ENCODE peak calls at places on chromosomes 12 and 14, in six cellular contexts. One of them, this sample, is unnamed.

GRCh38 chr14:84361476-84361875 is 1168.5 kb upstream of the FLRT2 start:
- DNase-seq in HCT116: no peak
- DNase-seq in A549: no peak
- DNase-seq in H1: no peak
- DNase-seq in K562: no peak
- DNase-seq in WTC11: no peak
- DNase-seq in this sample: no peak

GRCh38 chr12:54601841-54602240 is 13.4 kb upstream of the PPP1R1A start:
- DNase-seq in HCT116: no peak
- DNase-seq in A549: no peak
- DNase-seq in H1: no peak
- DNase-seq in K562: no peak
- DNase-seq in WTC11: no peak
- DNase-seq in this sample: no peak

GRCh38 chr12:14982986-14983385 is 10.1 kb downstream of the PDE6H start:
- DNase-seq in HCT116: no peak
- DNase-seq in A549: no peak
- DNase-seq in H1: no peak
- DNase-seq in K562: no peak
- DNase-seq in WTC11: no peak
- DNase-seq in this sample: no peak

GRCh38 chr12:57370696-57371095 is 60.1 kb downstream of the R3HDM2 start:
- DNase-seq in HCT116: no peak
- DNase-seq in A549: no peak
- DNase-seq in H1: no peak
- DNase-seq in K562: no peak
- DNase-seq in WTC11: no peak
- DNase-seq in this sample: no peak

GRCh38 chr12:33267641-33268040 is 172.0 kb downstream of the SYT10 start:
- DNase-seq in HCT116: no peak
- DNase-seq in A549: no peak
- DNase-seq in H1: no peak
- DNase-seq in K562: no peak
- DNase-seq in WTC11: no peak
- DNase-seq in this sample: no peak

GRCh38 chr14:66444271-66444987 is 41.7 kb upstream of the CCDC196 start:
- DNase-seq in HCT116: no peak
- DNase-seq in A549: no peak
- DNase-seq in H1: no peak
- DNase-seq in K562: no peak
- DNase-seq in WTC11: no peak
- DNase-seq in this sample: no peak

GRCh38 chr12:32870716-32871115 is 25.9 kb downstream of the PKP2 start:
- DNase-seq in HCT116: no peak
- DNase-seq in A549: no peak
- DNase-seq in H1: no peak
- DNase-seq in K562: no peak
- DNase-seq in WTC11: no peak
- DNase-seq in this sample: no peak

GRCh38 chr12:122029620-122030426 is 8.1 kb downstream of the BCL7A start:
- DNase-seq in HCT116: no peak
- DNase-seq in A549: no peak
- DNase-seq in H1: no peak
- DNase-seq in K562: peak; percentile 35
- DNase-seq in WTC11: no peak
- DNase-seq in this sample: no peak

GRCh38 chr12:53971686-53972085 is 1.2 kb upstream of the HOXC11 start:
- DNase-seq in HCT116: no peak
- DNase-seq in A549: no peak
- DNase-seq in H1: no peak
- DNase-seq in K562: no peak
- DNase-seq in WTC11: no peak
- DNase-seq in this sample: no peak

GRCh38 chr14:69910871-69911270 is 31.7 kb downstream of the SMOC1 start:
- DNase-seq in HCT116: no peak
- DNase-seq in A549: no peak
- DNase-seq in H1: no peak
- DNase-seq in K562: no peak
- DNase-seq in WTC11: no peak
- DNase-seq in this sample: no peak

GRCh38 chr12:98780261-98780660 is 135.2 kb downstream of the APAF1 start:
- DNase-seq in HCT116: no peak
- DNase-seq in A549: no peak
- DNase-seq in H1: no peak
- DNase-seq in K562: no peak
- DNase-seq in WTC11: no peak
- DNase-seq in this sample: no peak

GRCh38 chr12:131855521-131856142 is 27.4 kb downstream of the MMP17 start:
- DNase-seq in HCT116: no peak
- DNase-seq in A549: no peak
- DNase-seq in H1: no peak
- DNase-seq in K562: peak; percentile 54
- DNase-seq in WTC11: no peak
- DNase-seq in this sample: no peak

GRCh38 chr14:32006267-32007110 is 70.6 kb upstream of the ARHGAP5 start:
- DNase-seq in HCT116: no peak
- DNase-seq in A549: peak; percentile 85
- DNase-seq in H1: no peak
- DNase-seq in K562: no peak
- DNase-seq in WTC11: no peak
- DNase-seq in this sample: no peak

GRCh38 chr14:104151028-104151385 is 12.6 kb downstream of the KIF26A start:
- DNase-seq in HCT116: no peak
- DNase-seq in A549: no peak
- DNase-seq in H1: no peak
- DNase-seq in K562: no peak
- DNase-seq in WTC11: no peak
- DNase-seq in this sample: no peak

GRCh38 chr14:104150201-104151027 is 12.0 kb downstream of the KIF26A start:
- DNase-seq in HCT116: no peak
- DNase-seq in A549: peak; percentile 40
- DNase-seq in H1: no peak
- DNase-seq in K562: peak; percentile 24
- DNase-seq in WTC11: peak; percentile 71
- DNase-seq in this sample: peak; percentile 89

GRCh38 chr14:104149278-104149595 is 10.8 kb downstream of the KIF26A start:
- DNase-seq in HCT116: no peak
- DNase-seq in A549: no peak
- DNase-seq in H1: no peak
- DNase-seq in K562: no peak
- DNase-seq in WTC11: no peak
- DNase-seq in this sample: no peak

GRCh38 chr14:104148433-104149277 is 10.3 kb downstream of the KIF26A start:
- DNase-seq in HCT116: no peak
- DNase-seq in A549: no peak
- DNase-seq in H1: peak; percentile 54
- DNase-seq in K562: no peak
- DNase-seq in WTC11: no peak
- DNase-seq in this sample: no peak

GRCh38 chr14:104149617-104150141 is 11.3 kb downstream of the KIF26A start:
- DNase-seq in HCT116: no peak
- DNase-seq in A549: peak; percentile 33
- DNase-seq in H1: peak; percentile 80
- DNase-seq in K562: no peak
- DNase-seq in WTC11: peak; percentile 75
- DNase-seq in this sample: peak; percentile 85
- TF ChIP-seq MAX in HCT116: no peak
- TF ChIP-seq MAX in A549: no peak
- TF ChIP-seq MAX in H1: no peak
- TF ChIP-seq MAX in K562: no peak
- TF ChIP-seq MAX in WTC11: no peak
- TF ChIP-seq MAX in this sample: no peak

GRCh38 chr12:45518516-45519235 is 210.8 kb upstream of the ARID2 start:
- DNase-seq in HCT116: no peak
- DNase-seq in A549: no peak
- DNase-seq in H1: no peak
- DNase-seq in K562: no peak
- DNase-seq in WTC11: no peak
- DNase-seq in this sample: peak; percentile 56

GRCh38 chr12:45517360-45517759 is 212.1 kb upstream of the ARID2 start:
- DNase-seq in HCT116: no peak
- DNase-seq in A549: no peak
- DNase-seq in H1: no peak
- DNase-seq in K562: no peak
- DNase-seq in WTC11: no peak
- DNase-seq in this sample: peak; percentile 44

DNA sequence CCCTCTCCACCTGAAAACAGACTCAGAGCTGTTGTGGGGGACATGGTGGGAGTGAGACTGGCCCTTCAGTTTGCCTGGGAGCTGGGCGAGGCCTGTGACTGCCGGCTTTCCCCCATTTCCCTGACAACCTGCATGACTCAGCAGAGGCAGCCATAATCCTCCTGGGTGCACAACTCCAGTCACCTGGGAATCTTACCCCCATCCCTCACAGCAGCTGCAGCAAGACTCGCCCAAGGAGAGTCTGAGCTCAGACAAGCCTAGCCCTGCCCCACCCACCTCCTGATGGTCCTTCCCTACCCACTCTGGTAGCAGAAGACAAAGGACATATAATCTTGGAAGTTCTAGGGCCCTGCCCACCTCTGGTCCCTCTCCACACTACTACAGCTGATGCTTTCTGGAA is 207.3 kb upstream of the ARID2 start:
- DNase-seq in HCT116: no peak
- DNase-seq in A549: no peak
- DNase-seq in H1: no peak
- DNase-seq in K562: no peak
- DNase-seq in WTC11: no peak
- DNase-seq in this sample: no peak
- TF ChIP-seq MAX in HCT116: no peak
- TF ChIP-seq MAX in A549: no peak
- TF ChIP-seq MAX in H1: no peak
- TF ChIP-seq MAX in K562: no peak
- TF ChIP-seq MAX in WTC11: no peak
- TF ChIP-seq MAX in this sample: no peak

GRCh38 chr12:6333566-6333965 is 8.3 kb downstream of the TNFRSF1A start:
- DNase-seq in HCT116: no peak
- DNase-seq in A549: no peak
- DNase-seq in H1: no peak
- DNase-seq in K562: no peak
- DNase-seq in WTC11: no peak
- DNase-seq in this sample: no peak

GRCh38 chr12:6334359-6334758 is 7.5 kb downstream of the TNFRSF1A start:
- DNase-seq in HCT116: no peak
- DNase-seq in A549: no peak
- DNase-seq in H1: no peak
- DNase-seq in K562: no peak
- DNase-seq in WTC11: no peak
- DNase-seq in this sample: no peak

GRCh38 chr12:6333029-6333428 is 8.8 kb downstream of the TNFRSF1A start:
- DNase-seq in HCT116: no peak
- DNase-seq in A549: no peak
- DNase-seq in H1: no peak
- DNase-seq in K562: no peak
- DNase-seq in WTC11: no peak
- DNase-seq in this sample: no peak

GRCh38 chr12:6330999-6331714 is 10.7 kb downstream of the TNFRSF1A start:
- DNase-seq in HCT116: no peak
- DNase-seq in A549: no peak
- DNase-seq in H1: no peak
- DNase-seq in K562: no peak
- DNase-seq in WTC11: no peak
- DNase-seq in this sample: no peak

GRCh38 chr12:6332459-6332858 is 9.4 kb downstream of the TNFRSF1A start:
- DNase-seq in HCT116: no peak
- DNase-seq in A549: peak; percentile 93
- DNase-seq in H1: no peak
- DNase-seq in K562: no peak
- DNase-seq in WTC11: no peak
- DNase-seq in this sample: no peak
- TF ChIP-seq MAX in HCT116: no peak
- TF ChIP-seq MAX in A549: no peak
- TF ChIP-seq MAX in H1: no peak
- TF ChIP-seq MAX in K562: no peak
- TF ChIP-seq MAX in WTC11: no peak
- TF ChIP-seq MAX in this sample: peak; percentile 34

GRCh38 chr12:11992515-11992914 is 78.2 kb upstream of the BCL2L14 start:
- DNase-seq in HCT116: no peak
- DNase-seq in A549: no peak
- DNase-seq in H1: no peak
- DNase-seq in K562: no peak
- DNase-seq in WTC11: no peak
- DNase-seq in this sample: no peak

GRCh38 chr12:11991604-11992003 is 79.1 kb upstream of the BCL2L14 start:
- DNase-seq in HCT116: no peak
- DNase-seq in A549: no peak
- DNase-seq in H1: no peak
- DNase-seq in K562: no peak
- DNase-seq in WTC11: no peak
- DNase-seq in this sample: peak; percentile 67

GRCh38 chr12:11986165-11986564 is 84.6 kb upstream of the BCL2L14 start:
- DNase-seq in HCT116: no peak
- DNase-seq in A549: no peak
- DNase-seq in H1: no peak
- DNase-seq in K562: no peak
- DNase-seq in WTC11: no peak
- DNase-seq in this sample: no peak

DNA sequence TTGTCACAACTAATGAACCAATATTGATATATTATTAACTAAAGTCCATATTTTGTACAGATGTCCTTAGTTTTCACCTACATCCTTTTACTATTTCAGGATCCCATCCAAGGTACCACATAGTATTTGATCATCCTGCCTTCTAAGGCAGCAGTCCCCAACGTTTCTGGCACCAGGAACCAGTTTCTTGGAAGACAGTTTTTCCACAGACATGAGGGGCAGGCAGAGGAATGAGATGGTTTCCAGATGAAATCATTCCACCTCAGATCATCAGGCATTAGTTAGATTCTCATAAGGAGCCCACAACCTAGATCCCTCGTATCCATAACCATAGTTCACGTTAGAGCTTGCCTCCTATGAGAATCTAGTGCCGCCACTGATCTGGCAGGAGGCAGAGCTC is 82.8 kb upstream of the BCL2L14 start:
- DNase-seq in HCT116: no peak
- DNase-seq in A549: no peak
- DNase-seq in H1: no peak
- DNase-seq in K562: no peak
- DNase-seq in WTC11: no peak
- DNase-seq in this sample: no peak
- TF ChIP-seq MAX in HCT116: no peak
- TF ChIP-seq MAX in A549: no peak
- TF ChIP-seq MAX in H1: no peak
- TF ChIP-seq MAX in K562: no peak
- TF ChIP-seq MAX in WTC11: no peak
- TF ChIP-seq MAX in this sample: no peak

This sample was measured in SK-N-SH.